ENCODE peak calls at places on chromosome 18, in nine cellular contexts. One of them, this sample, is unnamed.

GRCh38 chr18:7945882-7946281 is 378.8 kb downstream of the PTPRM start:
- DNase-seq in tibial nerve: no peak
- DNase-seq in uterus: no peak
- DNase-seq in coronary artery: no peak
- DNase-seq in neural progenitor cell: no peak
- DNase-seq in lower lobe of right lung: no peak
- DNase-seq in right atrium auricular region: no peak
- DNase-seq in cardiac fibroblast: peak
- DNase-seq in astrocyte of the spinal cord: peak
- DNase-seq in this sample: peak

GRCh38 chr18:59837586-59837985 is 62.2 kb upstream of the PMAIP1 start:
- DNase-seq in uterus: no peak
- DNase-seq in neural progenitor cell: peak
- DNase-seq in astrocyte of the spinal cord: peak
- DNase-seq in coronary artery: no peak
- DNase-seq in lower lobe of right lung: no peak
- DNase-seq in right atrium auricular region: no peak
- DNase-seq in tibial nerve: peak
- DNase-seq in cardiac fibroblast: peak
- DNase-seq in this sample: peak

GRCh38 chr18:26086959-26087358 is 3.5 kb downstream of the SS18 start:
- DNase-seq in cardiac fibroblast: no peak
- DNase-seq in tibial nerve: no peak
- DNase-seq in neural progenitor cell: no peak
- DNase-seq in right atrium auricular region: no peak
- DNase-seq in lower lobe of right lung: no peak
- DNase-seq in coronary artery: no peak
- DNase-seq in uterus: no peak
- DNase-seq in astrocyte of the spinal cord: no peak
- DNase-seq in this sample: no peak

GRCh38 chr18:34857310-34857709 is 147.2 kb downstream of the DTNA start:
- DNase-seq in uterus: no peak
- DNase-seq in neural progenitor cell: no peak
- DNase-seq in coronary artery: no peak
- DNase-seq in astrocyte of the spinal cord: no peak
- DNase-seq in cardiac fibroblast: no peak
- DNase-seq in lower lobe of right lung: no peak
- DNase-seq in right atrium auricular region: no peak
- DNase-seq in tibial nerve: no peak
- DNase-seq in this sample: no peak

GRCh38 chr18:56235061-56235772 is 403.2 kb downstream of the TXNL1 start:
- DNase-seq in uterus: no peak
- DNase-seq in right atrium auricular region: no peak
- DNase-seq in astrocyte of the spinal cord: peak
- DNase-seq in coronary artery: no peak
- DNase-seq in cardiac fibroblast: no peak
- DNase-seq in lower lobe of right lung: no peak
- DNase-seq in tibial nerve: no peak
- DNase-seq in neural progenitor cell: peak
- DNase-seq in this sample: no peak

GRCh38 chr18:7617738-7618422 is 50.8 kb downstream of the PTPRM start:
- DNase-seq in tibial nerve: peak
- DNase-seq in cardiac fibroblast: peak
- DNase-seq in coronary artery: no peak
- DNase-seq in uterus: peak
- DNase-seq in right atrium auricular region: no peak
- DNase-seq in neural progenitor cell: peak
- DNase-seq in lower lobe of right lung: no peak
- DNase-seq in astrocyte of the spinal cord: peak
- DNase-seq in this sample: peak

GRCh38 chr18:2704541-2704940 is 49.0 kb downstream of the SMCHD1 start:
- DNase-seq in neural progenitor cell: no peak
- DNase-seq in uterus: no peak
- DNase-seq in lower lobe of right lung: no peak
- DNase-seq in cardiac fibroblast: no peak
- DNase-seq in tibial nerve: no peak
- DNase-seq in coronary artery: no peak
- DNase-seq in astrocyte of the spinal cord: no peak
- DNase-seq in right atrium auricular region: no peak
- DNase-seq in this sample: no peak

GRCh38 chr18:54717673-54718435 is 110.4 kb upstream of the RAB27B start:
- DNase-seq in neural progenitor cell: peak
- DNase-seq in uterus: no peak
- DNase-seq in lower lobe of right lung: no peak
- DNase-seq in tibial nerve: no peak
- DNase-seq in astrocyte of the spinal cord: peak
- DNase-seq in coronary artery: no peak
- DNase-seq in right atrium auricular region: no peak
- DNase-seq in cardiac fibroblast: peak
- DNase-seq in this sample: peak

GRCh38 chr18:46343940-46344372 is 239.8 kb downstream of the HAUS1 start:
- DNase-seq in uterus: no peak
- DNase-seq in cardiac fibroblast: no peak
- DNase-seq in tibial nerve: peak
- DNase-seq in astrocyte of the spinal cord: no peak
- DNase-seq in neural progenitor cell: no peak
- DNase-seq in lower lobe of right lung: peak
- DNase-seq in right atrium auricular region: no peak
- DNase-seq in coronary artery: no peak
- DNase-seq in this sample: no peak

GRCh38 chr18:77170850-77171410 is 38.3 kb upstream of the MBP start:
- DNase-seq in coronary artery: no peak
- DNase-seq in lower lobe of right lung: no peak
- DNase-seq in astrocyte of the spinal cord: no peak
- DNase-seq in cardiac fibroblast: no peak
- DNase-seq in neural progenitor cell: peak
- DNase-seq in right atrium auricular region: no peak
- DNase-seq in uterus: no peak
- DNase-seq in tibial nerve: no peak
- DNase-seq in this sample: no peak

GRCh38 chr18:77168666-77169358 is 36.2 kb upstream of the MBP start:
- DNase-seq in lower lobe of right lung: no peak
- DNase-seq in coronary artery: no peak
- DNase-seq in neural progenitor cell: no peak
- DNase-seq in right atrium auricular region: no peak
- DNase-seq in uterus: no peak
- DNase-seq in cardiac fibroblast: no peak
- DNase-seq in tibial nerve: no peak
- DNase-seq in astrocyte of the spinal cord: no peak
- DNase-seq in this sample: no peak

GRCh38 chr18:77177009-77177408 is 44.4 kb upstream of the MBP start:
- DNase-seq in astrocyte of the spinal cord: peak
- DNase-seq in cardiac fibroblast: peak
- DNase-seq in right atrium auricular region: no peak
- DNase-seq in uterus: no peak
- DNase-seq in neural progenitor cell: no peak
- DNase-seq in tibial nerve: no peak
- DNase-seq in lower lobe of right lung: no peak
- DNase-seq in coronary artery: no peak
- DNase-seq in this sample: peak

GRCh38 chr18:77178559-77178958 is 46.0 kb upstream of the MBP start:
- DNase-seq in cardiac fibroblast: peak
- DNase-seq in astrocyte of the spinal cord: no peak
- DNase-seq in lower lobe of right lung: no peak
- DNase-seq in tibial nerve: peak
- DNase-seq in uterus: no peak
- DNase-seq in right atrium auricular region: no peak
- DNase-seq in neural progenitor cell: no peak
- DNase-seq in coronary artery: no peak
- DNase-seq in this sample: peak

DNA sequence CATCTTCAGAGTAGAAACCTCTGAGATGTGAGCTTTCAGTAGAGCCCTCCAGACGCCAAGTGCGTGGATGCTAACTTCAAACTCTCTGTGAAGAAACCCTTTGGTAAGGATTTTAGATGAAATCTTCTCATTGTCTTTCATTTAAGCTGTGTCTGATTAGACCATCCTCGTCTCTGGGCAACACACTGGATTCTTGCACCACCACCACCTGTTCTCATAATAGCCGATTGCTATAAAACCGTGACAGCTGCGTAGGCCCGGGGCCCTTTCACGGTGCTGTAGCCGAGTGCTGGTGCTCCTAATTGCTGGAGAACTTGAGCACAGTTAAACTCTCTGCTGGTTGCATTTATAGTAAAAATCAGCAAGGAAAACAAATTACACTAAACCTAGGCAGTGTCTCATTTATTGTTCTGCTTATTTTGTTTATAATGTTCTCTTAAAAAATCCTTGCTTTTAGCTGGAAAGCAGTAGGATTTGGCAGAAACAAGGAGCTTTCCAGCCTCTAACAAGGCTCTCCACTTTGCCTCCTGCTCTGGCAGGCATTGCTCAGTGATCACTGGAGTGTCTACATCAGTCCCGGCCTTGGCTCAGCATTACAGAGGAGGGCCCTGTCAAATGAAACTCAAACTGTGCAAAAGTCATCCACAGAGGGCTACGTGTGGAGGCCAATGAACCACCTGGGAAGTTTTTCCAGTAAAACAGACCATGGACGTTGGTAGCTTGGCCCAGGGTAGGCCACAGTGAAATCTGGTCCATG is 40.9 kb upstream of the MBP start:
- DNase-seq in uterus: no peak
- DNase-seq in cardiac fibroblast: no peak
- DNase-seq in lower lobe of right lung: no peak
- DNase-seq in right atrium auricular region: no peak
- DNase-seq in coronary artery: no peak
- DNase-seq in neural progenitor cell: no peak
- DNase-seq in astrocyte of the spinal cord: no peak
- DNase-seq in tibial nerve: no peak
- DNase-seq in this sample: no peak
- TF ChIP-seq CTCF in uterus: no peak
- TF ChIP-seq CTCF in cardiac fibroblast: no peak
- TF ChIP-seq CTCF in lower lobe of right lung: no peak
- TF ChIP-seq CTCF in right atrium auricular region: no peak
- TF ChIP-seq CTCF in coronary artery: no peak
- TF ChIP-seq CTCF in neural progenitor cell: no peak
- TF ChIP-seq CTCF in astrocyte of the spinal cord: no peak
- TF ChIP-seq CTCF in tibial nerve: no peak
- TF ChIP-seq CTCF in this sample: no peak

DNA sequence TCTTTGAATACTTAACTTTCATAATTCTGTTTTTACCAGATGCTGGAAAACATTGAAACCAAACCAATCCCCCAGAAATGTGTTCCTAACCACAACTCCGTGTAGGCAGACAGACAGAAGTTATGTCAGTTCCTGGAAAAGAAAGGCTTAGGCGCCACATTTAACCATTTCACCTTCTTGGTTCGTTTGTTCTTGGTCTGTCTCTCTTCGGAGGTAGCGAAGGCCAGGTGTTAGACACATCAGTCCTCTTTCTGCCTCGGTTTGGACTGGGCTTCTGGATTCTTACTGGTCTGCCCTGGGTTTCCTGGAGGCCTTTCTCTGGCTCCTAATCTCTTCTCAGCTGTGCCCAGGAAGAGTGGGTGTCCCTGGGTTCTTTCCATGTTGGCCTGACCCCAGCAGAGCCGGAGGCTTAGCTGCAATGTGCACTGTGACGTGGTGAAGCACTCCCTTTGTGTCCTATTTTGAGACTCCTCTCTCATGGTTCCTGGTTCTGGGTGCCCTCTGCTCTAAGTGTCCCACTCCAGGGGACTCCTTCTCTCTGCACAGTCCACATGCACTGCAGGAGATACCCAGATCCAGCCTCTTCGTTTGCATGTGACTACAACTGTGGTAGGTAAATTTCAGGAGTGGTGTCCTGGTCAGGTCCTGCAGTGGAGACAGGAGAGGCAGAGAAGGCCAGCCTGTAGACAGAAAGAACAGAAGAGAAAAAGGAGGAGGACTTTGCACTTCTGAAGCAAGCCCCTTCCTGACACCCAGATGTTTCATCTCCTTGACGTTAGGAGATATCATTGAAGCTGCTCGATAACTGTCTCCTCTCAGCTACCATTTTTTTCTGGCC is 23.0 kb upstream of the RAB31 start:
- DNase-seq in lower lobe of right lung: no peak
- DNase-seq in cardiac fibroblast: peak
- DNase-seq in uterus: peak
- DNase-seq in right atrium auricular region: peak
- DNase-seq in tibial nerve: no peak
- DNase-seq in coronary artery: no peak
- DNase-seq in astrocyte of the spinal cord: peak
- DNase-seq in neural progenitor cell: no peak
- DNase-seq in this sample: peak
- H3K4me3 ChIP-seq in lower lobe of right lung: no peak
- H3K4me3 ChIP-seq in cardiac fibroblast: no peak
- H3K4me3 ChIP-seq in uterus: peak
- H3K4me3 ChIP-seq in right atrium auricular region: no peak
- H3K4me3 ChIP-seq in tibial nerve: no peak
- H3K4me3 ChIP-seq in coronary artery: peak
- H3K4me3 ChIP-seq in astrocyte of the spinal cord: no peak
- H3K4me3 ChIP-seq in neural progenitor cell: no peak
- H3K4me3 ChIP-seq in this sample: no peak

GRCh38 chr18:31219395-31219794 is 56.7 kb upstream of the DSC1 start:
- DNase-seq in lower lobe of right lung: no peak
- DNase-seq in cardiac fibroblast: no peak
- DNase-seq in uterus: no peak
- DNase-seq in neural progenitor cell: no peak
- DNase-seq in coronary artery: no peak
- DNase-seq in tibial nerve: no peak
- DNase-seq in right atrium auricular region: no peak
- DNase-seq in astrocyte of the spinal cord: no peak
- DNase-seq in this sample: no peak

GRCh38 chr18:31213641-31214040 is 51.0 kb upstream of the DSC1 start:
- DNase-seq in uterus: no peak
- DNase-seq in astrocyte of the spinal cord: no peak
- DNase-seq in cardiac fibroblast: no peak
- DNase-seq in right atrium auricular region: no peak
- DNase-seq in lower lobe of right lung: no peak
- DNase-seq in neural progenitor cell: no peak
- DNase-seq in tibial nerve: no peak
- DNase-seq in coronary artery: no peak
- DNase-seq in this sample: no peak

GRCh38 chr18:31217455-31217854 is 54.8 kb upstream of the DSC1 start:
- DNase-seq in tibial nerve: no peak
- DNase-seq in coronary artery: no peak
- DNase-seq in cardiac fibroblast: no peak
- DNase-seq in lower lobe of right lung: no peak
- DNase-seq in neural progenitor cell: no peak
- DNase-seq in right atrium auricular region: no peak
- DNase-seq in astrocyte of the spinal cord: no peak
- DNase-seq in uterus: no peak
- DNase-seq in this sample: peak

GRCh38 chr18:31218671-31219383 is 56.2 kb upstream of the DSC1 start:
- DNase-seq in tibial nerve: no peak
- DNase-seq in coronary artery: no peak
- DNase-seq in right atrium auricular region: no peak
- DNase-seq in cardiac fibroblast: no peak
- DNase-seq in uterus: no peak
- DNase-seq in lower lobe of right lung: no peak
- DNase-seq in neural progenitor cell: no peak
- DNase-seq in astrocyte of the spinal cord: no peak
- DNase-seq in this sample: no peak

GRCh38 chr18:31217038-31217437 is 54.4 kb upstream of the DSC1 start:
- DNase-seq in right atrium auricular region: no peak
- DNase-seq in neural progenitor cell: peak
- DNase-seq in coronary artery: no peak
- DNase-seq in tibial nerve: no peak
- DNase-seq in cardiac fibroblast: no peak
- DNase-seq in astrocyte of the spinal cord: no peak
- DNase-seq in uterus: no peak
- DNase-seq in lower lobe of right lung: no peak
- DNase-seq in this sample: no peak
- TF ChIP-seq CTCF in right atrium auricular region: no peak
- TF ChIP-seq CTCF in neural progenitor cell: no peak
- TF ChIP-seq CTCF in coronary artery: no peak
- TF ChIP-seq CTCF in tibial nerve: no peak
- TF ChIP-seq CTCF in cardiac fibroblast: no peak
- TF ChIP-seq CTCF in astrocyte of the spinal cord: no peak
- TF ChIP-seq CTCF in uterus: no peak
- TF ChIP-seq CTCF in lower lobe of right lung: no peak
- TF ChIP-seq CTCF in this sample: no peak

GRCh38 chr18:10453885-10454772 is at the start of gene APCDD1:
- DNase-seq in cardiac fibroblast: no peak
- DNase-seq in astrocyte of the spinal cord: no peak
- DNase-seq in uterus: peak
- DNase-seq in coronary artery: peak
- DNase-seq in tibial nerve: peak
- DNase-seq in lower lobe of right lung: peak
- DNase-seq in right atrium auricular region: peak
- DNase-seq in neural progenitor cell: peak
- DNase-seq in this sample: no peak
- H3K4me3 ChIP-seq in cardiac fibroblast: peak
- H3K4me3 ChIP-seq in astrocyte of the spinal cord: peak
- H3K4me3 ChIP-seq in uterus: peak
- H3K4me3 ChIP-seq in coronary artery: peak
- H3K4me3 ChIP-seq in tibial nerve: peak
- H3K4me3 ChIP-seq in lower lobe of right lung: peak
- H3K4me3 ChIP-seq in right atrium auricular region: peak
- H3K4me3 ChIP-seq in neural progenitor cell: peak
- H3K4me3 ChIP-seq in this sample: peak